ENCODE peak calls at places on chromosomes 3 and 15, in five cellular contexts. N, R, S, J and Z are unnamed samples.

GRCh38 chr3:48405971-48406370 is 23.9 kb downstream of the PLXNB1 start:
- DNase-seq in N (no peak), R (no peak), S (no peak), J (no peak), Z (no peak)

GRCh38 chr3:36814776-36815175 is 50.4 kb upstream of the DCLK3 start:
- DNase-seq in N (no peak), R (no peak), S (no peak), J (no peak), Z (no peak)

GRCh38 chr15:79736435-79737000 is 160.3 kb downstream of the MTHFS start:
- DNase-seq in N (no peak), R (no peak), S (no peak), J (no peak), Z (peak)

GRCh38 chr15:74613089-74613952 is 2.3 kb upstream of the CLK3 start:
- DNase-seq in N (no peak), R (no peak), S (no peak), J (no peak), Z (no peak)

GRCh38 chr15:69941931-69942471 is 155.7 kb downstream of the TLE3 start:
- DNase-seq in N (no peak), R (no peak), S (no peak), J (no peak), Z (no peak)

GRCh38 chr3:61141697-61142096 is 109.6 kb downstream of the FHIT start:
- DNase-seq in N (no peak), R (no peak), S (no peak), J (no peak), Z (no peak)

GRCh38 chr15:101050647-101051290 is 131.6 kb downstream of the LRRK1 start:
- DNase-seq in N (no peak), R (no peak), S (no peak), J (peak), Z (no peak)

GRCh38 chr15:67839358-67839928 is 402 bp downstream of the RNU6-1 start:
- DNase-seq in N (peak), R (no peak), S (peak), J (peak), Z (no peak)

GRCh38 chr3:72998489-72998888 is 1.9 kb downstream of the PPP4R2 start:
- DNase-seq in N (no peak), R (no peak), S (peak), J (no peak), Z (no peak)

GRCh38 chr3:69739204-69740102 is at the start of gene MITF:
- DNase-seq in N (peak), R (peak), S (peak), J (peak), Z (peak)

GRCh38 chr15:85755471-85755870 is 39.3 kb downstream of the KLHL25 start:
- DNase-seq in N (no peak), R (no peak), S (no peak), J (peak), Z (no peak)

GRCh38 chr3:194396897-194397756 is 1.9 kb downstream of the GP5 start:
- DNase-seq in N (no peak), R (no peak), S (no peak), J (peak), Z (no peak)

DNA sequence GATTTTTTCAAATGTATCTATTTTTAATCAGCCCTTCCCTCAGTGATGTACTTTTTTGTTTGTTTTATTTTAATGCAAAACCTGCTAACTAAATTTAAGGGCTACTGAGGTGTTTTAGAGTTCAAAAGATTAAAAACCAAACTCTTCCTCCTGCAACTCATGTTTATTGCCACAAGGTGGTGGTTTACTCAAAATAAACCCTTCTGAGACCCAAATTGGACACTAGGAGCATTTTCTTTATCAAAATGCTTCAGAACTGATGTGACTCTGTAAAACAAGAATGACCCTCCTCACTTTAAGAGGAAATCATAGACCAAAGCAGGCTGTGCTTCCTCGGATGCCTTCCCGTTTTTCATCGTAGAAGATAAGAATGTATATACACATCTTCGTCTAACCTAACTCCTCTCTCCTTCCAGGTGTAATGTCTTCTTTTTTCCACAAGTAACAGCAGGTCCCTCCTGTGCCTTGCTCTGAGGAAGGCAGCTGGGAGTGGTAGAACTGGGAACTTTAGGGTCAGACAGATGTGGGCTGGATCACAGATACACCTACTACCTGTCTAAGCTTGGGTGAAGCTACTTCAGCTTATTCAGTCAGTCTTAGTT is 2.9 kb upstream of the NME9 start:
- DNase-seq in N (peak), R (no peak), S (peak), J (no peak), Z (no peak)
- TF ChIP-seq CTCF in N (peak), R (peak), S (peak), J (peak), Z (peak)

GRCh38 chr3:10707089-10707983 is 108.7 kb upstream of the SLC6A11 start:
- DNase-seq in N (no peak), R (peak), S (no peak), J (no peak), Z (no peak)
- TF ChIP-seq CTCF in N (peak), R (peak), S (no peak), J (no peak), Z (no peak)

DNA sequence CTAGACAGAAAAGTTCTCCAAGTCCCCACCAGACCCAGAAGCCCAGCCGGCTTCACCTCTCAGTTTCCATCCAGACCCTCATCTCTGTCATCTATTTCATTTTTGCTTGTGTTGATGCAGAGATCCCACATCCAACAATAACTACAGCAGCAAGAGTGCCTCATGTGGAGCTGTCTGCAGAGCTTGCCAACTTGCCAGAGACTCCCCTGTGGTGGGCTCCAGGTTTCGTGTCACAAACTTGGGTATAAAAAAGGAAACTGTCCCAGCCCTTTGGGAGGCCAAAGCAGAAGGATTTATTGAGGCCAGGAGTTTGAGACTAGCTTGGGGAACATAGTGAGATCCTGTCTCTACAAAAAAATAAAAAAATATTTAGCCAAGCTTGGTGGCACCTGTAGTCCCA is 182.4 kb upstream of the ATP10A start:
- DNase-seq in N (no peak), R (no peak), S (no peak), J (no peak), Z (no peak)
- TF ChIP-seq CTCF in N (no peak), R (no peak), S (no peak), J (no peak), Z (no peak)

GRCh38 chr3:148528024-148528423 is 169.7 kb upstream of the AGTR1 start:
- DNase-seq in N (no peak), R (no peak), S (peak), J (no peak), Z (no peak)
- TF ChIP-seq CTCF in N (no peak), R (no peak), S (no peak), J (no peak), Z (no peak)

GRCh38 chr3:134627831-134628230 is 23.0 kb downstream of the KY start:
- DNase-seq in N (no peak), R (no peak), S (peak), J (no peak), Z (peak)

GRCh38 chr3:134623615-134624245 is 27.1 kb downstream of the KY start:
- DNase-seq in N (no peak), R (no peak), S (no peak), J (no peak), Z (no peak)

GRCh38 chr3:134625462-134625861 is 25.4 kb downstream of the KY start:
- DNase-seq in N (no peak), R (no peak), S (no peak), J (no peak), Z (no peak)

GRCh38 chr3:134624537-134625287 is 26.1 kb downstream of the KY start:
- DNase-seq in N (no peak), R (no peak), S (no peak), J (no peak), Z (no peak)

DNA sequence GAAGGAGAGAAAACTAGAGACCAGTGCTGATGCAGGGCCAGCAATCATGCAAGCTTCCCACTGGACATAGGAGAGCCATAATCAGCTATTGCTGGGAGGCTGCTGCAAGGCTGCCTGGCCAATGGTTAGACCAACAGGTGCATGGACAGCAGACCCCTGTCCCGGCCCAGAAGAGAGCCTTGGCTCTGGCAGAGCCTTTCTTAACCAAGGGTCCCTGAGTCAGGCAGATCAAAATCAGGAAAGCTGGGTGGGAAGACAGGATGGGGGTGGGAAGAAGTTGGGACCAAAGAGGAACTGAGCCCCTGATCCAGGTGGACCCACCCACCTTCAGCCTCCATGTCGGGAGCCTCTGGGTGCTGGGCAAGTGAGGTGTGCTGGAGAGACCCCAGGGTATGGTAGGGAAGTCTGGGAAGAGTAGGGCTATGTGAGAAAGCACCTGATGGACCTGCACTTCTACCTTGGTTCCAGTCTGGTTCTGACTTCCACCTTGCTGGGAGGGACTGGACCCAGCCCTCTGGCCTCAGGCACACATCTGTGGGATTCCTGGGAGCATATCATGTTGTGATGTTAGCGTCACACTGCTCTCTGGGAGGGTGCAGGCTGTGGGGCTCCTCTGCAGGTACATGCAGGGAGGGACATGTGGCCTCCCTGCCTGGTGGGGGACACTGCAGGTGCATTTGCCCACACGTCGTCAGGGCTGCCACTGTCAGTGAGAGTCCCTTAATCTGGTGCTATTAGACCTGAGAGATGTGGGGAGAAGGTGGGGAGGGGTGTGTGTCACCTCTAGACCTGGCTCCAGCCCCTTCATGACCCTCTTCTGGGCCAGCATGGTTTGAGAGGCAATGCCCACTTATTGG is 24.7 kb downstream of the KY start:
- DNase-seq in N (no peak), R (no peak), S (no peak), J (no peak), Z (no peak)
- TF ChIP-seq CTCF in N (no peak), R (no peak), S (no peak), J (no peak), Z (no peak)

GRCh38 chr3:110680365-110680909 is 391.2 kb upstream of the NECTIN3 start:
- DNase-seq in N (no peak), R (no peak), S (no peak), J (no peak), Z (no peak)
- TF ChIP-seq CTCF in N (no peak), R (no peak), S (no peak), J (no peak), Z (no peak)

GRCh38 chr15:58980351-58980939 is 7.0 kb upstream of the RNF111 start:
- DNase-seq in N (no peak), R (no peak), S (peak), J (no peak), Z (no peak)
- TF ChIP-seq CTCF in N (peak), R (peak), S (peak), J (peak), Z (peak)